ENCODE peak calls at places on chromosome 14, in four cellular contexts. One of them, this sample, is unnamed.

GRCh38 chr14:99116741-99117295 is 155.2 kb downstream of the BCL11B start:
- DNase-seq in HTR-8/SVneo: no peak
- DNase-seq in fibroblast of villous mesenchyme: no peak
- DNase-seq in islet precursor cell: no peak
- DNase-seq in this sample: no peak

GRCh38 chr14:35810963-35811362 is 1.9 kb upstream of the RALGAPA1 start:
- DNase-seq in HTR-8/SVneo: no peak
- DNase-seq in islet precursor cell: no peak
- DNase-seq in fibroblast of villous mesenchyme: no peak
- DNase-seq in this sample: no peak

GRCh38 chr14:61212546-61212945 is 68.6 kb downstream of the TMEM30B start:
- DNase-seq in islet precursor cell: no peak
- DNase-seq in fibroblast of villous mesenchyme: no peak
- DNase-seq in HTR-8/SVneo: no peak
- DNase-seq in this sample: no peak

GRCh38 chr14:68124885-68125731 is 305.5 kb downstream of the RAD51B start:
- DNase-seq in HTR-8/SVneo: peak
- DNase-seq in fibroblast of villous mesenchyme: no peak
- DNase-seq in islet precursor cell: peak
- DNase-seq in this sample: no peak

GRCh38 chr14:106044515-106044914 is 518.1 kb downstream of the TMEM121 start:
- DNase-seq in islet precursor cell: no peak
- DNase-seq in fibroblast of villous mesenchyme: no peak
- DNase-seq in HTR-8/SVneo: no peak
- DNase-seq in this sample: no peak

GRCh38 chr14:105281354-105282097 is 19.3 kb downstream of the BRF1 start:
- DNase-seq in islet precursor cell: no peak
- DNase-seq in HTR-8/SVneo: peak
- DNase-seq in fibroblast of villous mesenchyme: peak
- DNase-seq in this sample: no peak

GRCh38 chr14:55109846-55110245 is 19.2 kb upstream of the LGALS3 start:
- DNase-seq in islet precursor cell: no peak
- DNase-seq in fibroblast of villous mesenchyme: no peak
- DNase-seq in HTR-8/SVneo: no peak
- DNase-seq in this sample: no peak

GRCh38 chr14:90483551-90483950 is 86.7 kb downstream of the CALM1 start:
- DNase-seq in fibroblast of villous mesenchyme: no peak
- DNase-seq in HTR-8/SVneo: no peak
- DNase-seq in islet precursor cell: no peak
- DNase-seq in this sample: no peak

GRCh38 chr14:75602527-75602926 is 24.1 kb downstream of the FLVCR2 start:
- DNase-seq in HTR-8/SVneo: no peak
- DNase-seq in fibroblast of villous mesenchyme: no peak
- DNase-seq in islet precursor cell: no peak
- DNase-seq in this sample: no peak

GRCh38 chr14:100605706-100606686 is 18.8 kb upstream of the BEGAIN start:
- DNase-seq in fibroblast of villous mesenchyme: no peak
- DNase-seq in HTR-8/SVneo: no peak
- DNase-seq in islet precursor cell: peak
- DNase-seq in this sample: no peak

GRCh38 chr14:39467889-39468524 is 35.8 kb upstream of the FBXO33 start:
- DNase-seq in HTR-8/SVneo: no peak
- DNase-seq in islet precursor cell: peak
- DNase-seq in fibroblast of villous mesenchyme: peak
- DNase-seq in this sample: no peak

GRCh38 chr14:96688629-96689028 is 108.6 kb upstream of the VRK1 start:
- DNase-seq in islet precursor cell: no peak
- DNase-seq in fibroblast of villous mesenchyme: no peak
- DNase-seq in HTR-8/SVneo: no peak
- DNase-seq in this sample: no peak

GRCh38 chr14:100660498-100661339 is 66.0 kb upstream of the DLK1 start:
- DNase-seq in fibroblast of villous mesenchyme: peak
- DNase-seq in islet precursor cell: no peak
- DNase-seq in HTR-8/SVneo: no peak
- DNase-seq in this sample: no peak

GRCh38 chr14:64714432-64715025 is 10.3 kb downstream of the PLEKHG3 start:
- DNase-seq in HTR-8/SVneo: no peak
- DNase-seq in islet precursor cell: peak
- DNase-seq in fibroblast of villous mesenchyme: no peak
- DNase-seq in this sample: no peak